ENCODE peak calls at places on chromosomes 12 and 14, in seven cellular contexts. K, X, L, S, B, R and J are unnamed samples.

GRCh38 chr14:51139221-51139681 is 44.3 kb upstream of the TRIM9 start:
- DNase-seq in K (no peak), X (no peak), L (no peak), S (no peak), B (no peak), R (no peak), J (no peak)

GRCh38 chr14:106843951-106844483 is 1317.6 kb downstream of the TMEM121 start:
- DNase-seq in K (no peak), X (no peak), L (peak), S (no peak), B (no peak), R (no peak), J (peak)

GRCh38 chr12:47832263-47832933 is 12.7 kb upstream of the HDAC7 start:
- DNase-seq in K (no peak), X (no peak), L (no peak), S (no peak), B (no peak), R (no peak), J (no peak)

GRCh38 chr12:87924149-87924548 is 105.1 kb downstream of the C12orf50 start:
- DNase-seq in K (no peak), X (no peak), L (no peak), S (no peak), B (no peak), R (no peak), J (no peak)

GRCh38 chr12:113048716-113049127 is 7.8 kb upstream of the DTX1 start:
- DNase-seq in K (peak), X (peak), L (peak), S (peak), B (peak), R (no peak), J (peak)

GRCh38 chr14:74841230-74842207 is 34.4 kb downstream of the PROX2 start:
- DNase-seq in K (no peak), X (no peak), L (peak), S (no peak), B (no peak), R (no peak), J (no peak)

GRCh38 chr12:3117144-3117581 is 40.0 kb downstream of the TSPAN9 start:
- DNase-seq in K (no peak), X (no peak), L (no peak), S (no peak), B (no peak), R (no peak), J (no peak)

GRCh38 chr14:89507926-89508460 is 91.0 kb upstream of the FOXN3 start:
- DNase-seq in K (no peak), X (peak), L (no peak), S (no peak), B (no peak), R (no peak), J (no peak)

GRCh38 chr14:91254456-91254855 is 10.0 kb upstream of the GPR68 start:
- DNase-seq in K (peak), X (no peak), L (no peak), S (no peak), B (no peak), R (no peak), J (no peak)

GRCh38 chr12:18595406-18595805 is 142.4 kb downstream of the PLCZ1 start:
- DNase-seq in K (no peak), X (no peak), L (no peak), S (no peak), B (no peak), R (no peak), J (no peak)

GRCh38 chr12:124663206-124663605 is 95.8 kb upstream of the NCOR2 start:
- DNase-seq in K (no peak), X (no peak), L (no peak), S (no peak), B (no peak), R (no peak), J (no peak)

GRCh38 chr12:65728913-65729793 is 95.1 kb upstream of the HMGA2 start:
- DNase-seq in K (no peak), X (peak), L (no peak), S (no peak), B (no peak), R (no peak), J (no peak)

GRCh38 chr12:43675048-43675904 is 83.3 kb downstream of the PUS7L start:
- DNase-seq in K (no peak), X (no peak), L (no peak), S (no peak), B (no peak), R (no peak), J (no peak)

GRCh38 chr12:84661732-84662326 is 250.8 kb downstream of the SLC6A15 start:
- DNase-seq in K (no peak), X (no peak), L (no peak), S (no peak), B (no peak), R (no peak), J (no peak)

GRCh38 chr12:39620664-39621658 is 1.4 kb upstream of the ABCD2 start:
- DNase-seq in K (peak), X (no peak), L (peak), S (no peak), B (peak), R (no peak), J (no peak)

GRCh38 chr12:2973566-2973965 is 14.4 kb downstream of the TEAD4 start:
- DNase-seq in K (no peak), X (no peak), L (no peak), S (no peak), B (no peak), R (no peak), J (no peak)

GRCh38 chr14:56716705-56717104 is 93.6 kb downstream of the OTX2 start:
- DNase-seq in K (no peak), X (no peak), L (no peak), S (no peak), B (no peak), R (no peak), J (no peak)

GRCh38 chr14:60093088-60093487 is 1.4 kb downstream of the PCNX4 start:
- DNase-seq in K (no peak), X (no peak), L (no peak), S (no peak), B (no peak), R (no peak), J (no peak)

GRCh38 chr12:110249105-110249504 is 31.9 kb upstream of the ATP2A2 start:
- DNase-seq in K (no peak), X (no peak), L (no peak), S (no peak), B (no peak), R (no peak), J (no peak)